ENCODE peak calls at places on chromosome X, in five cellular contexts. H is tibial nerve; M is GM12864; R is naive thymus-derived CD8-positive, alpha-beta T cell; F is fibroblast of the aortic adventitia. P is an unnamed sample.

GRCh38 chrX:107710617-107711391 is 64.8 kb downstream of the TSC22D3 start:
- DNase-seq in H (no peak), M (peak), R (peak), F (peak), P (peak)

GRCh38 chrX:16643160-16643559 is 6.8 kb upstream of the S100G start:
- DNase-seq in H (no peak), M (no peak), R (no peak), F (peak), P (no peak)

GRCh38 chrX:152343306-152343705 is 107.8 kb downstream of the GABRA3 start:
- DNase-seq in H (no peak), M (no peak), R (no peak), F (no peak), P (no peak)

GRCh38 chrX:74420194-74421035 is 878 bp upstream of the SLC16A2 start:
- DNase-seq in H (peak), M (no peak), R (no peak), F (peak), P (no peak)

GRCh38 chrX:48476919-48477318 is 920 bp downstream of the FTSJ1 start:
- DNase-seq in H (no peak), M (no peak), R (no peak), F (no peak), P (no peak)

GRCh38 chrX:47047989-47048388 is 30.3 kb upstream of the RGN start:
- DNase-seq in H (no peak), M (no peak), R (no peak), F (peak), P (no peak)

GRCh38 chrX:49230500-49231232 is 2.5 kb downstream of the CACNA1F start:
- DNase-seq in H (no peak), M (no peak), R (peak), F (no peak), P (peak)

GRCh38 chrX:148567229-148567628 is 66.8 kb downstream of the AFF2 start:
- DNase-seq in H (no peak), M (no peak), R (no peak), F (peak), P (no peak)

GRCh38 chrX:21004835-21005234 is 369.4 kb upstream of the CNKSR2 start:
- DNase-seq in H (no peak), M (no peak), R (no peak), F (peak), P (no peak)

GRCh38 chrX:68490644-68491043 is 8.2 kb upstream of the YIPF6 start:
- DNase-seq in H (no peak), M (no peak), R (no peak), F (peak), P (no peak)

GRCh38 chrX:123588723-123589122 is 144.1 kb downstream of the THOC2 start:
- DNase-seq in H (no peak), M (no peak), R (no peak), F (no peak), P (no peak)

GRCh38 chrX:18354369-18355329 is at the start of gene SCML2:
- DNase-seq in H (no peak), M (no peak), R (peak), F (peak), P (peak)

GRCh38 chrX:24024819-24025740 is 1.9 kb downstream of the KLHL15 start:
- DNase-seq in H (peak), M (no peak), R (peak), F (peak), P (peak)

GRCh38 chrX:113982766-113983165 is 601.1 kb upstream of the HTR2C start:
- DNase-seq in H (no peak), M (no peak), R (no peak), F (no peak), P (no peak)

GRCh38 chrX:44767308-44767707 is 76.5 kb upstream of the DUSP21 start:
- DNase-seq in H (no peak), M (no peak), R (no peak), F (no peak), P (no peak)

GRCh38 chrX:16579517-16579916 is 70.4 kb upstream of the S100G start:
- DNase-seq in H (no peak), M (no peak), R (no peak), F (no peak), P (no peak)

GRCh38 chrX:107565916-107566602 is 62.3 kb upstream of the PRPS1 start:
- DNase-seq in H (no peak), M (no peak), R (no peak), F (peak), P (no peak)

GRCh38 chrX:2457289-2458133 is 43.3 kb downstream of the DHRSX start:
- DNase-seq in H (no peak), M (no peak), R (no peak), F (no peak), P (no peak)

GRCh38 chrX:31287861-31288260 is 216.0 kb upstream of the FTHL17 start:
- DNase-seq in H (no peak), M (no peak), R (no peak), F (no peak), P (no peak)

GRCh38 chrX:129777218-129777768 is 2.5 kb upstream of the SASH3 start:
- DNase-seq in H (no peak), M (no peak), R (peak), F (no peak), P (peak)

GRCh38 chrX:139930923-139931645 is 1.8 kb downstream of the ATP11C start:
- DNase-seq in H (no peak), M (no peak), R (no peak), F (peak), P (peak)

GRCh38 chrX:40912576-40912975 is 172.7 kb upstream of the USP9X start:
- DNase-seq in H (no peak), M (no peak), R (no peak), F (no peak), P (no peak)

GRCh38 chrX:100413231-100413630 is 3.2 kb upstream of the PCDH19 start:
- DNase-seq in H (peak), M (peak), R (no peak), F (peak), P (no peak)

P was measured in GM06990.